ENCODE peak calls at places on chromosomes 2 and 18, in six cellular contexts. U, F, E, G, L and M are unnamed samples.
A peak's percentile ranks its signal among the peaks of the same experiment; 100 is the strongest.

GRCh38 chr2:146135245-146135644 is 1615.3 kb upstream of the ZEB2 start:
- DNase-seq in U (peak; percentile 32), F (no peak), E (no peak), L (no peak), G (no peak), M (no peak)

GRCh38 chr2:197777823-197778407 is 7.2 kb downstream of the BOLL start:
- DNase-seq in F (no peak), L (peak; percentile 4), E (no peak), U (peak; percentile 46), G (peak; percentile 34), M (peak; percentile 16)

GRCh38 chr18:43870626-43871025 is 593.3 kb upstream of the SYT4 start:
- DNase-seq in U (no peak), F (no peak), E (no peak), L (no peak), G (no peak), M (no peak)

GRCh38 chr18:47296462-47296861 is 45.0 kb upstream of the SKOR2 start:
- DNase-seq in G (no peak), F (no peak), U (no peak), E (no peak), L (no peak), M (no peak)

GRCh38 chr2:143684731-143685364 is 555.6 kb downstream of the ARHGAP15 start:
- DNase-seq in G (no peak), L (no peak), F (no peak), U (no peak), E (peak; percentile 68), M (no peak)

GRCh38 chr18:48862678-48863270 is 88.0 kb downstream of the SMAD7 start:
- DNase-seq in E (no peak), L (no peak), F (no peak), G (no peak), U (no peak), M (no peak)

GRCh38 chr2:202436631-202437030 is 60.5 kb downstream of the BMPR2 start:
- DNase-seq in E (no peak), G (no peak), F (no peak), L (no peak), U (no peak), M (no peak)

GRCh38 chr2:73218298-73218697 is 4.3 kb downstream of the SMYD5 start:
- DNase-seq in E (no peak), G (no peak), U (no peak), L (no peak), F (peak; percentile 16), M (peak; percentile 31)

GRCh38 chr18:39675358-39675757 is 2109.8 kb upstream of the CELF4 start:
- DNase-seq in F (no peak), L (no peak), U (no peak), E (no peak), G (no peak), M (no peak)

GRCh38 chr18:3213231-3214059 is 6.3 kb downstream of the MYOM1 start:
- DNase-seq in E (no peak), L (no peak), U (no peak), G (peak; percentile 25), F (no peak), M (no peak)

GRCh38 chr2:40192864-40193669 is 258.8 kb downstream of the SLC8A1 start:
- DNase-seq in L (no peak), G (no peak), F (no peak), E (no peak), U (no peak), M (peak; percentile 13)

GRCh38 chr18:79420033-79420745 is 24.5 kb downstream of the NFATC1 start:
- DNase-seq in U (peak; percentile 81), L (no peak), G (no peak), F (no peak), E (peak; percentile 40), M (no peak)

GRCh38 chr2:218964041-218964771 is 4.7 kb downstream of the CDK5R2 start:
- DNase-seq in F (no peak), G (no peak), U (peak; percentile 58), E (peak; percentile 71), L (no peak), M (peak; percentile 48)

GRCh38 chr18:63363951-63364350 is 3.1 kb downstream of the KDSR start:
- DNase-seq in F (no peak), E (no peak), G (no peak), U (no peak), L (no peak), M (no peak)

GRCh38 chr2:1414121-1414520 is 858 bp downstream of the TPO start:
- DNase-seq in U (no peak), F (no peak), L (no peak), G (no peak), E (no peak), M (no peak)

GRCh38 chr2:199603748-199604291 is 146.1 kb upstream of the SATB2 start:
- DNase-seq in F (no peak), L (no peak), E (no peak), G (no peak), U (peak; percentile 70), M (no peak)

GRCh38 chr2:199602271-199602895 is 144.6 kb upstream of the SATB2 start:
- DNase-seq in G (no peak), E (peak; percentile 47), L (peak; percentile 6), U (peak; percentile 77), F (no peak), M (no peak)

GRCh38 chr2:199607914-199608313 is 150.2 kb upstream of the SATB2 start:
- DNase-seq in F (no peak), G (no peak), U (no peak), E (no peak), L (no peak), M (no peak)

GRCh38 chr2:199602896-199603482 is 145.2 kb upstream of the SATB2 start:
- DNase-seq in F (no peak), G (no peak), E (no peak), U (no peak), L (no peak), M (no peak)

GRCh38 chr2:199606193-199606780 is 148.5 kb upstream of the SATB2 start:
- DNase-seq in G (no peak), F (no peak), U (no peak), E (peak; percentile 50), L (peak; percentile 12), M (no peak)
- TF ChIP-seq CTCF in G (no peak), F (no peak), U (peak; percentile 73), E (peak; percentile 46), L (no peak), M (no peak)

GRCh38 chr2:149575742-149576141 is 11.8 kb downstream of the MMADHC start:
- DNase-seq in F (no peak), L (no peak), E (no peak), U (no peak), G (no peak), M (no peak)

GRCh38 chr2:149575277-149575676 is 12.3 kb downstream of the MMADHC start:
- DNase-seq in F (no peak), L (no peak), E (no peak), G (no peak), U (no peak), M (no peak)

GRCh38 chr2:149573760-149574159 is 13.8 kb downstream of the MMADHC start:
- DNase-seq in L (no peak), E (no peak), F (no peak), U (no peak), G (no peak), M (no peak)

GRCh38 chr2:149568138-149568537 is 19.4 kb downstream of the MMADHC start:
- DNase-seq in U (no peak), L (no peak), G (no peak), E (no peak), F (no peak), M (no peak)

DNA sequence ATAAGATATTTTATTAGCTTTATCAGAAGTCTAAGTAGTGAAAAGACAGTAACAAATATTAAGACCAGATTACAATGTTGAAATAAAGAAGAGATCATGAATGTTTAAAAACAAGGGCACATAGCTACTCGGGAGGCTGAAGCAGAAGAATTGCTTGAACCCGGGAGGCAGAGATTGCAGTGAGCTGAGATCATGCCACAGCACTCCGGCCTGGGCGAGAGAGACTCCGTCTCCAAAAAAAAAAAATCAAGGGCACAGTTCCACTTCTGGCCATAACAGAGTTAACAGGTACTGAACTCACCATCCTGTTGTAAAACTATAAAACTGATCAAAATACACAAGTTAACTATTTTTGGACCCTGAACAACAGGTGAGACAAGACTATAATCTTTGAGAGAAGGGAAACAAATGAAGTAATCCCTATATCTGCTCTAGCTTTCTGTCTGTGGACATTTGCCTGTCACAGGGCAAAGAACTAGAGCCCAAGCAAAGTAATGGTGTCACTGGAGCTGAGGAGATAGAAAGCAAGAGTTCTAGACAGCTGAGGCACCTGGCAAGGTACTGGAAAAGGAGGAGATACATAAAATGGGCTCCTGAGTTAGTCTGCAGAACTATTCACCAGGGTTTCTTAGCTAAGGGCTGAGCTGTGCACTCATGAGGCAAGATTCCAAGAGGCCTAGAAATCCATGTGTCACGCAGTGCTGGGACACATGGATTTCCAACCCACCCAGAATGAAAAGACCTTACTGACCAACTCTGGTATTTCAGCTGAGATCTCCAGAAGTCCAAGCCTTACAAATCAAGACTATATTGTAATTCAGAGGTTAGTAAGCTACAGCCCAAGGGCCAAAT is 15.2 kb downstream of the MMADHC start:
- DNase-seq in G (no peak), F (no peak), U (no peak), L (no peak), E (no peak), M (no peak)
- H3K27ac ChIP-seq in G (no peak overlapping the region), F (no peak overlapping the region), U (no peak overlapping the region), L (no peak overlapping the region), E (no peak overlapping the region), M (no peak overlapping the region)

GRCh38 chr18:59249186-59249774 is 24.0 kb downstream of the RAX start:
- DNase-seq in E (peak; percentile 83), L (peak; percentile 38), G (peak; percentile 70), U (peak; percentile 87), F (peak; percentile 42), M (peak; percentile 21)
- TF ChIP-seq CTCF in E (peak; percentile 81), L (peak; percentile 54), G (peak; percentile 77), U (peak; percentile 88), F (peak; percentile 64), M (peak; percentile 73)

GRCh38 chr2:167132906-167133555 is 244.8 kb downstream of the XIRP2 start:
- DNase-seq in L (no peak), F (no peak), U (no peak), E (peak; percentile 17), G (no peak), M (no peak)

GRCh38 chr2:167132066-167132465 is 243.8 kb downstream of the XIRP2 start:
- DNase-seq in F (no peak), L (no peak), U (no peak), E (no peak), G (no peak), M (no peak)

GRCh38 chr2:167133614-167134013 is 245.3 kb downstream of the XIRP2 start:
- DNase-seq in G (no peak), U (no peak), F (no peak), E (no peak), L (no peak), M (no peak)

GRCh38 chr2:167135691-167136090 is 247.4 kb downstream of the XIRP2 start:
- DNase-seq in L (no peak), E (no peak), F (no peak), U (no peak), G (peak; percentile 7), M (no peak)

GRCh38 chr2:167134381-167135072 is 246.2 kb downstream of the XIRP2 start:
- DNase-seq in G (no peak), L (peak; percentile 2), U (no peak), F (no peak), E (no peak), M (peak; percentile 63)
- H3K27ac ChIP-seq in G (no peak overlapping the region), L (no peak overlapping the region), U (no peak overlapping the region), F (no peak overlapping the region), E (no peak overlapping the region), M (no peak overlapping the region)